ENCODE peak calls at places on chromosomes 1 and 21, in nine cellular contexts. N is sigmoid colon, U is vagina, S is stomach, G is GM12891, C is endothelial cell of umbilical vein, W is esophagus muscularis mucosa, P is suprapubic skin, Z is transverse colon. A is an unnamed sample.

GRCh38 chr1:237309595-237310118 is 267.7 kb downstream of the RYR2 start:
- DNase-seq in C (no peak), G (no peak), S (no peak), U (no peak), P (no peak), N (no peak), Z (no peak), W (no peak), A (no peak)

GRCh38 chr1:30759718-30760281 is 2.2 kb upstream of the LAPTM5 start:
- DNase-seq in U (no peak), Z (peak; percentile 46), G (no peak), N (no peak), P (no peak), S (no peak), C (no peak), W (no peak), A (no peak)

GRCh38 chr1:32754282-32755097 is 51.9 kb upstream of the SYNC start:
- DNase-seq in P (no peak), Z (no peak), U (no peak), C (no peak), W (no peak), N (no peak), G (no peak), S (peak; percentile 75), A (no peak)

GRCh38 chr21:42833439-42833815 is 45.9 kb downstream of the WDR4 start:
- DNase-seq in Z (peak; percentile 64), N (no peak), C (no peak), G (no peak), P (no peak), U (peak; percentile 79), W (no peak), S (peak; percentile 54), A (no peak)

GRCh38 chr1:7462627-7463026 is 308.5 kb upstream of the VAMP3 start:
- DNase-seq in S (no peak), W (no peak), G (no peak), U (no peak), P (no peak), C (no peak), N (no peak), Z (no peak), A (no peak)

GRCh38 chr1:246769306-246769705 is 45.1 kb downstream of the SCCPDH start:
- DNase-seq in W (no peak), N (peak; percentile 89), Z (peak; percentile 34), C (no peak), P (peak; percentile 78), U (peak; percentile 95), G (no peak), S (no peak), A (no peak)

GRCh38 chr1:101697057-101697456 is 299.7 kb downstream of the OLFM3 start:
- DNase-seq in U (no peak), W (no peak), G (no peak), Z (no peak), P (no peak), N (no peak), S (no peak), C (peak; percentile 5), A (no peak)

GRCh38 chr1:172826096-172826741 is 167.3 kb downstream of the FASLG start:
- DNase-seq in Z (no peak), G (no peak), N (peak; percentile 77), P (no peak), S (no peak), C (peak; percentile 80), U (no peak), W (no peak), A (no peak)

GRCh38 chr1:71944006-71944405 is 338.3 kb downstream of the NEGR1 start:
- DNase-seq in U (no peak), G (no peak), Z (no peak), N (no peak), S (no peak), C (no peak), W (no peak), P (no peak), A (no peak)

GRCh38 chr1:117366982-117367768 is at the start of gene MAN1A2:
- DNase-seq in W (peak; percentile 96), Z (peak; percentile 92), C (peak; percentile 83), P (peak; percentile 86), U (no peak), G (peak; percentile 66), N (peak; percentile 95), S (peak; percentile 93), A (peak; percentile 53)
- TF ChIP-seq POLR2A in W (no peak), Z (peak; percentile 84), C (peak; percentile 49), P (no peak), U (no peak), G (peak; percentile 46), N (peak; percentile 65), S (peak; percentile 25), A (peak; percentile 58)

DNA sequence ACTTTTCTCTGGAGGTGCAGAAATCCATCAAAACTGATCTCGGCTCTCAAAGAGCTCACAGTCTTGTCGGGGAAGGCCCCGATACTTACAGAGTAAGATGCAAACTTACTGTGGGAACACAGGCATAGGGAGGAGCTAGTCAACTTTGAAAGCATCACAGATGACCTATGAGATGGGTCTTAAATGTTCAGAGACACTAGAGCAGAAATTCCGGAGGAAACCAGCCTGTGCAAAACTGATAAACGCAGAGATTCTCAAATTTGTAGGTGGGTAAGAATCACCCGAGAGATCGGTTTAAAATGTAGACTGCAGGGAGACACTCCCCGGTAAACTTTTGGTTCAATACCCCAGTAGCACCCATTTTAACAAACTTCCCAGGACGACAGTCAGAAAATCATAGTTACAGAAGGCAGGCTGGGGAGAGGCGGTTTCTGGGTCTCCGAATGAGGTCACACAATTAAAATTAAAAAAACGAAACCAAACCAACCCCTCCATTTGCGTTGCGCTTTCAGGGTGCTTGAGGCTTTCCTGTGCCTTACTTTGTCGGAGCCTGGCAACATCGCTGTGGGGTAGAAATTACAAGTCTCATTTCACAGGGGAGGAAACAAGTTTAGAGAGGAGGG is 759 bp upstream of the THRAP3 start:
- DNase-seq in N (no peak), P (no peak), Z (peak; percentile 21), U (no peak), S (no peak), G (peak; percentile 39), C (peak; percentile 68), W (no peak), A (peak; percentile 39)
- TF ChIP-seq POLR2AphosphoS5 in N (no peak), P (no peak), Z (no peak), U (no peak), S (no peak), G (peak; percentile 8), C (no peak), W (no peak), A (no peak)

GRCh38 chr1:16418823-16419425 is 18.3 kb downstream of the SPATA21 start:
- DNase-seq in P (no peak), S (no peak), N (no peak), C (no peak), U (no peak), Z (no peak), G (no peak), W (no peak), A (no peak)

GRCh38 chr1:16422041-16422440 is 15.2 kb downstream of the SPATA21 start:
- DNase-seq in W (no peak), C (no peak), N (no peak), Z (no peak), U (no peak), G (no peak), P (no peak), S (no peak), A (no peak)

GRCh38 chr1:16420719-16421118 is 16.5 kb downstream of the SPATA21 start:
- DNase-seq in Z (peak; percentile 8), C (no peak), S (no peak), N (no peak), P (no peak), G (peak; percentile 63), U (no peak), W (no peak), A (peak; percentile 45)

GRCh38 chr1:16425125-16426025 is 11.8 kb downstream of the SPATA21 start:
- DNase-seq in P (no peak), N (no peak), W (no peak), C (no peak), S (no peak), G (no peak), U (no peak), Z (no peak), A (no peak)

GRCh38 chr1:16421201-16421600 is 16.0 kb downstream of the SPATA21 start:
- DNase-seq in S (no peak), P (no peak), C (no peak), G (no peak), N (no peak), W (no peak), Z (no peak), U (no peak), A (no peak)
- TF ChIP-seq POLR2A in S (no peak), P (no peak), C (no peak), G (no peak), N (no peak), W (no peak), Z (no peak), U (no peak), A (no peak)

GRCh38 chr1:218646288-218646687 is 301.2 kb downstream of the TGFB2 start:
- DNase-seq in C (no peak), W (no peak), Z (no peak), P (no peak), U (no peak), N (no peak), G (no peak), S (no peak), A (no peak)
- TF ChIP-seq POLR2AphosphoS5 in C (no peak), W (no peak), Z (no peak), P (no peak), U (no peak), N (no peak), G (no peak), S (no peak), A (no peak)